ENCODE peak calls at places on chromosomes 12 and 14, in seven cellular contexts. I, M, E, T, U, S and X are unnamed samples.

GRCh38 chr12:130213249-130213648 is 51.0 kb downstream of the FZD10 start:
- DNase-seq in E (no peak), M (no peak), T (no peak), S (no peak), I (no peak), U (no peak), X (no peak)

GRCh38 chr12:109264095-109264942 is 44.8 kb downstream of the FOXN4 start:
- DNase-seq in U (peak), S (peak), I (peak), E (peak), M (peak), T (peak), X (peak)

GRCh38 chr12:50188875-50189575 is 21.9 kb upstream of the CERS5 start:
- DNase-seq in M (no peak), S (no peak), I (no peak), U (no peak), T (no peak), E (no peak), X (no peak)

GRCh38 chr14:49633650-49634546 is 1.1 kb downstream of the DNAAF2 start:
- DNase-seq in T (peak), I (peak), E (peak), M (peak), S (peak), U (peak), X (peak)

GRCh38 chr12:94147377-94147990 is 893 bp upstream of the PLXNC1 start:
- DNase-seq in U (no peak), S (no peak), M (no peak), T (no peak), E (no peak), I (no peak), X (no peak)

GRCh38 chr12:15772405-15773018 is 16.7 kb downstream of the EPS8 start:
- DNase-seq in M (no peak), U (no peak), I (no peak), T (peak), S (no peak), E (no peak), X (no peak)

GRCh38 chr14:31949709-31950108 is 127.4 kb upstream of the ARHGAP5 start:
- DNase-seq in M (peak), E (no peak), S (no peak), I (no peak), U (no peak), T (no peak), X (no peak)

GRCh38 chr12:93593833-93594232 is 21.4 kb downstream of the SOCS2 start:
- DNase-seq in I (no peak), M (no peak), U (no peak), T (no peak), E (no peak), S (no peak), X (no peak)

GRCh38 chr12:31965090-31965489 is 5.9 kb downstream of the RESF1 start:
- DNase-seq in I (no peak), M (no peak), U (peak), T (no peak), S (no peak), E (no peak), X (no peak)

GRCh38 chr12:21637985-21638891 is 19.4 kb downstream of the LDHB start:
- DNase-seq in E (no peak), S (no peak), I (no peak), M (no peak), T (peak), U (no peak), X (no peak)

GRCh38 chr12:3281588-3282150 is 204.5 kb downstream of the TSPAN9 start:
- DNase-seq in E (no peak), M (no peak), U (no peak), T (peak), S (no peak), I (no peak), X (no peak)

GRCh38 chr14:105315211-105315721 is 718 bp downstream of the PACS2 start:
- DNase-seq in E (no peak), I (no peak), S (peak), M (peak), T (peak), U (peak), X (peak)

GRCh38 chr12:110345176-110345651 is 58.3 kb downstream of the ANAPC7 start:
- DNase-seq in U (no peak), I (no peak), M (no peak), T (peak), S (no peak), E (no peak), X (peak)

GRCh38 chr14:23186913-23187654 is 3.6 kb upstream of the SLC7A8 start:
- DNase-seq in M (peak), S (no peak), U (peak), E (no peak), T (peak), I (no peak), X (no peak)

GRCh38 chr12:10607885-10608458 is 5.4 kb downstream of the MAGOHB start:
- DNase-seq in S (no peak), I (no peak), U (peak), T (peak), E (no peak), M (no peak), X (peak)

GRCh38 chr12:128783129-128783574 is 40.6 kb downstream of the SLC15A4 start:
- DNase-seq in S (no peak), U (no peak), I (no peak), E (no peak), T (no peak), M (no peak), X (no peak)

GRCh38 chr12:68374315-68374982 is 42.3 kb upstream of the MDM1 start:
- DNase-seq in I (no peak), U (no peak), M (no peak), E (no peak), S (peak), T (no peak), X (no peak)

GRCh38 chr14:26738571-26738970 is 140.7 kb upstream of the NOVA1 start:
- DNase-seq in M (no peak), U (no peak), I (no peak), E (no peak), T (peak), S (no peak), X (no peak)

GRCh38 chr14:65222434-65222833 is 120.1 kb upstream of the MAX start:
- DNase-seq in E (peak), I (peak), T (peak), U (peak), M (peak), S (peak), X (peak)

GRCh38 chr14:53954551-53955233 is 1.9 kb downstream of the BMP4 start:
- DNase-seq in E (no peak), U (no peak), I (peak), S (no peak), T (peak), M (no peak), X (no peak)

GRCh38 chr12:111434680-111435338 is 29.1 kb downstream of the SH2B3 start:
- DNase-seq in S (no peak), M (no peak), T (peak), U (peak), E (no peak), I (peak), X (no peak)

GRCh38 chr12:14026536-14026935 is 45.1 kb upstream of the GRIN2B start:
- DNase-seq in M (no peak), E (no peak), U (no peak), S (no peak), I (no peak), T (no peak), X (no peak)

GRCh38 chr14:20228681-20229080 is at the start of gene OR11H7:
- DNase-seq in U (no peak), M (no peak), S (no peak), E (no peak), T (no peak), I (no peak), X (no peak)

GRCh38 chr14:103871596-103872480 is 24.5 kb upstream of the PPP1R13B start:
- DNase-seq in S (peak), E (no peak), T (peak), U (peak), M (no peak), I (peak), X (no peak)

GRCh38 chr12:80708535-80709328 is 1.3 kb downstream of the MYF6 start:
- DNase-seq in E (no peak), M (no peak), T (peak), S (no peak), U (no peak), I (no peak), X (no peak)

GRCh38 chr12:110742718-110743570 is at the start of gene PPP1CC:
- DNase-seq in E (peak), U (peak), T (peak), I (peak), S (peak), M (peak), X (peak)

GRCh38 chr12:129886541-129886940 is 17.3 kb downstream of the TMEM132D start:
- DNase-seq in E (no peak), I (no peak), M (no peak), T (no peak), U (no peak), S (no peak), X (no peak)